ENCODE peak calls at places on chromosomes 7 and 10, in five cellular contexts. B, Q, K, U and N are unnamed samples. For H3K4me1, the result is how much of the 10 kb centered on the place peaks cover.

GRCh38 chr10:43926875-43927406 is 278.3 kb upstream of the ZNF32 start:
- DNase-seq in B (peak), Q (no peak), K (no peak), U (no peak), N (no peak)

GRCh38 chr7:158013085-158013668 is 574.4 kb downstream of the PTPRN2 start:
- DNase-seq in B (no peak), Q (no peak), K (no peak), U (peak), N (no peak)

GRCh38 chr10:48274636-48275035 is at the start of gene FRMPD2:
- DNase-seq in B (no peak), Q (no peak), K (no peak), U (no peak), N (no peak)

GRCh38 chr10:26336979-26337378 is 101.2 kb upstream of the APBB1IP start:
- DNase-seq in B (no peak), Q (no peak), K (peak), U (no peak), N (no peak)

GRCh38 chr7:100516135-100516812 is 22.7 kb upstream of the AGFG2 start:
- DNase-seq in B (peak), Q (no peak), K (peak), U (peak), N (no peak)

GRCh38 chr7:6074612-6075380 is 43.6 kb downstream of the ANKRD61 start:
- DNase-seq in B (no peak), Q (no peak), K (peak), U (no peak), N (no peak)

GRCh38 chr7:40470817-40471216 is 336.0 kb downstream of the SUGCT start:
- DNase-seq in B (no peak), Q (no peak), K (no peak), U (no peak), N (no peak)

GRCh38 chr7:122064971-122065370 is 79.1 kb downstream of the AASS start:
- DNase-seq in B (no peak), Q (no peak), K (no peak), U (no peak), N (no peak)

GRCh38 chr7:106329971-106330733 is 45.4 kb upstream of the NAMPT start:
- DNase-seq in B (no peak), Q (no peak), K (no peak), U (peak), N (no peak)

GRCh38 chr7:135714534-135715009 is 13.4 kb downstream of the SLC13A4 start:
- DNase-seq in B (no peak), Q (no peak), K (no peak), U (peak), N (no peak)

GRCh38 chr10:25959540-25960232 is 25.7 kb downstream of the MYO3A start:
- DNase-seq in B (no peak), Q (no peak), K (no peak), U (no peak), N (no peak)

GRCh38 chr7:2621948-2622640 is 9.7 kb upstream of the TTYH3 start:
- DNase-seq in B (no peak), Q (peak), K (no peak), U (no peak), N (no peak)

GRCh38 chr7:64630496-64630895 is 35.4 kb upstream of the ZNF107 start:
- DNase-seq in B (no peak), Q (no peak), K (no peak), U (peak), N (no peak)

GRCh38 chr7:142321391-142321790 is 63.5 kb upstream of the PRSS58 start:
- DNase-seq in B (no peak), Q (no peak), K (no peak), U (no peak), N (no peak)

GRCh38 chr7:159027803-159028455 is 116.7 kb downstream of the VIPR2 start:
- DNase-seq in B (no peak), Q (peak), K (peak), U (peak), N (peak)

GRCh38 chr7:135726911-135727673 is 894 bp downstream of the SLC13A4 start:
- DNase-seq in B (no peak), Q (no peak), K (no peak), U (no peak), N (no peak)

GRCh38 chr10:133353202-133353959 is 4.4 kb downstream of the FUOM start:
- DNase-seq in B (no peak), Q (peak), K (no peak), U (no peak), N (no peak)

GRCh38 chr7:22574756-22575517 is 74.9 kb upstream of the STEAP1B start:
- DNase-seq in B (no peak), Q (no peak), K (no peak), U (no peak), N (no peak)

GRCh38 chr7:106140406-106141173 is 28.5 kb upstream of the SYPL1 start:
- DNase-seq in B (no peak), Q (no peak), K (no peak), U (no peak), N (no peak)

GRCh38 chr7:16421333-16422099 is at the start of gene CRPPA:
- DNase-seq in B (no peak), Q (peak), K (no peak), U (peak), N (peak)

GRCh38 chr10:20254078-20254477 is 437.8 kb downstream of the PLXDC2 start:
- DNase-seq in B (no peak), Q (no peak), K (no peak), U (no peak), N (no peak)

GRCh38 chr10:96541921-96542320 is 28.2 kb upstream of the TLL2 start:
- DNase-seq in B (no peak), Q (no peak), K (no peak), U (no peak), N (no peak)

GRCh38 chr7:107773027-107773426 is 29.1 kb downstream of the CBLL1 start:
- DNase-seq in B (no peak), Q (no peak), K (no peak), U (no peak), N (no peak)

GRCh38 chr10:129106314-129106713 is 360.7 kb upstream of the MGMT start:
- DNase-seq in B (no peak), Q (no peak), K (no peak), U (no peak), N (no peak)

GRCh38 chr7:128392446-128393327 is 17.1 kb downstream of the IMPDH1 start:
- DNase-seq in B (no peak), Q (peak), K (no peak), U (no peak), N (no peak)

GRCh38 chr7:130909161-130909836 is 175.3 kb upstream of the KLF14 start:
- DNase-seq in B (no peak), Q (no peak), K (no peak), U (peak), N (no peak)
- H3K4me1 ChIP-seq in B (under half), Q (under half), K (half or more), U (under half), N (under half)

DNA sequence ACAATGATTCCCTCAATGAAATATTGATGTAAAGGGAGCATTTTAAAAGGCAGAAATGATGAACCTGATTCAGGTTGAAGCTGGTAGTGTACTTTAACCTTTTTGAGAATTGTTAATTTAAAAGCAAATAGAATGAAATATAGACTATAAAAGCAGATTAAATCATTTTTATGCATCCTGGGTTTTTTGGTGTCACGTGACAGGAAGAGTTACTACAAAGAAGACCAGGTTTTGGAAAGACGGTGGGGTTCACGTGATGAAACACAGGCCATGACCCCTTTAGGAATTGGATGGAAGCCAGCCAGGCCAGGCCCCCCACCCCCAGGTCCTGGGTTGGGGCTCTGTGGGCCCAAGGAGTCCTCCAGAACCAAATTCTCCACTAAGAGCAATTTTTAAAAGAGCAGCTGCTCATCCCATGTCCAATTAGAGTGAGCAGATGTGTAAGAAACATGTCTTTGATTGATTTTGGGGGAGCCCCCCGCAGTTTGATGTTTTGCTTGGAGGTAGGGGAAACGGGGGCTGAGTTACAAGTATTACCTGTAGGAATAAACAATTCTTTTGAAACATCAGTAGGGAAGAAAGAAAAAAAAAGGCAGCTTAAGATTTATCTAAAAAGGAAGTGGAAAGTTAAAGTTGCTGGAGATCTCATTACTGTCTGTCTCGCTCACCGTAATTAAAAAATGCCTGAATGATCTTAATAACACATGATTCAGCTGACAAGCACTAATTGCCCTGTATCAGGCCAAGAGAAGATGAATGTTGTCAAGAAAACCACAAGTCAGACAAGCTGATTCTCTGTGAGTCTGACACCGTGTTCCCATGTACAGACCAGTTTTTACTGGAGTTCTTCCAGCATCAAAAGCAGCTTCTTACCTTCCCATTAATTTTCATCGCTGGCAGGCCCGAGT is 63.4 kb downstream of the CUX1 start:
- DNase-seq in B (no peak), Q (no peak), K (no peak), U (peak), N (no peak)
- H3K4me1 ChIP-seq in B (under half), Q (half or more), K (under half), U (under half), N (under half)

GRCh38 chr7:123924941-123925340 is at the start of gene SPAM1:
- DNase-seq in B (no peak), Q (no peak), K (no peak), U (no peak), N (no peak)
- H3K4me1 ChIP-seq in B (under half), Q (under half), K (under half), U (under half), N (under half)

DNA sequence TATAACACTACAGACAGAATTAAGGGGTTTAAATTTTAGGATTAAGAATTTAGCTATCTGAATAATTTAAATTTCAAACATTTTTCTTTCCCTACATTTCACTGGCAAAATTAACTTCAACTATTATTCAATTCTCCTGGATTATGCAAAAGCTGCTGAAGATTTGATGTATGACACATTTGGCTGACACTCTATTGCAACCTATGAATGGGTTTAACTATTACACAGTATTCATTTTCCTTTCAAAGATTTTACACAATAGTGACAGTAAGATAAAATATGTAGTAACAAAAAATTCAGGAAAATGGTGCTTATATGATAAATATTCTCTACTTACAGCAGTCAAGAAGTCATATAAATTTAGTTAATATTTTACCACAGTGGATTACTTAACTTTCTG is 194.0 kb upstream of the FRMD4A start:
- DNase-seq in B (no peak), Q (no peak), K (no peak), U (peak), N (no peak)
- H3K4me1 ChIP-seq in B (under half), Q (under half), K (under half), U (under half), N (under half)